ENCODE peak calls at places on chromosomes 7 and 10, in four cellular contexts. Q is EH, I is psoas muscle, W is lower lobe of right lung. A is an unnamed sample.

GRCh38 chr7:86818903-86819302 is 175.2 kb downstream of the GRM3 start:
- DNase-seq in Q (no peak), I (no peak), W (no peak), A (no peak)

GRCh38 chr10:70967591-70968588 is 79.5 kb upstream of the PCBD1 start:
- DNase-seq in Q (peak), I (no peak), W (no peak), A (peak)

GRCh38 chr10:22620140-22620857 is 94.1 kb downstream of the PIP4K2A start:
- DNase-seq in Q (peak), I (peak), W (peak), A (peak)

GRCh38 chr7:518630-519428 is 817 bp downstream of the PDGFA start:
- DNase-seq in Q (peak), I (peak), W (peak), A (peak)

GRCh38 chr10:113665806-113666354 is 2.0 kb upstream of the NRAP start:
- DNase-seq in Q (peak), I (peak), W (no peak), A (peak)

GRCh38 chr7:1106783-1107421 is 19.0 kb downstream of the GPER1 start:
- DNase-seq in Q (no peak), I (no peak), W (peak), A (no peak)

GRCh38 chr7:14332155-14332554 is 342.7 kb upstream of the ETV1 start:
- DNase-seq in Q (no peak), I (no peak), W (no peak), A (peak)

GRCh38 chr10:69318997-69319727 is 40.9 kb downstream of the HK1 start:
- DNase-seq in Q (peak), I (peak), W (peak), A (peak)

GRCh38 chr10:75651452-75651851 is 220.0 kb downstream of the LRMDA start:
- DNase-seq in Q (peak), I (no peak), W (no peak), A (peak)

GRCh38 chr7:128022631-128023532 is 8.4 kb downstream of the LRRC4 start:
- DNase-seq in Q (peak), I (no peak), W (no peak), A (peak)

GRCh38 chr10:30284860-30285594 is 64.1 kb downstream of the MTPAP start:
- DNase-seq in Q (peak), I (no peak), W (no peak), A (peak)

GRCh38 chr10:100008142-100008522 is 1.6 kb downstream of the DNMBP start:
- DNase-seq in Q (peak), I (no peak), W (no peak), A (no peak)

GRCh38 chr7:101553018-101553770 is 75.9 kb downstream of the MYL10 start:
- DNase-seq in Q (no peak), I (no peak), W (no peak), A (no peak)

GRCh38 chr7:157493017-157493416 is 156.2 kb downstream of the DNAJB6 start:
- DNase-seq in Q (no peak), I (no peak), W (no peak), A (no peak)

GRCh38 chr10:98431016-98431415 is 15.7 kb downstream of the HPS1 start:
- DNase-seq in Q (no peak), I (no peak), W (no peak), A (no peak)

GRCh38 chr7:123367508-123368122 is 166.8 kb downstream of the IQUB start:
- DNase-seq in Q (no peak), I (no peak), W (no peak), A (peak)

GRCh38 chr10:63466168-63466935 is 575 bp upstream of the JMJD1C start:
- DNase-seq in Q (peak), I (no peak), W (peak), A (peak)

GRCh38 chr7:137976700-137977099 is 25.2 kb downstream of the CREB3L2 start:
- DNase-seq in Q (no peak), I (no peak), W (no peak), A (no peak)

GRCh38 chr7:138097064-138097741 is 20.9 kb downstream of the AKR1D1 start:
- DNase-seq in Q (peak), I (no peak), W (no peak), A (peak)

GRCh38 chr7:4386190-4386589 is 295.9 kb upstream of the FOXK1 start:
- DNase-seq in Q (no peak), I (no peak), W (no peak), A (no peak)

GRCh38 chr7:12581897-12582296 is 11.4 kb downstream of the SCIN start:
- DNase-seq in Q (peak), I (no peak), W (no peak), A (no peak)

GRCh38 chr7:26365077-26365896 is 73.6 kb downstream of the SNX10 start:
- DNase-seq in Q (peak), I (no peak), W (peak), A (peak)

GRCh38 chr7:36208997-36209813 is 56.2 kb downstream of the EEPD1 start:
- DNase-seq in Q (no peak), I (no peak), W (no peak), A (peak)

GRCh38 chr7:99102809-99103690 is 40.9 kb downstream of the SMURF1 start:
- DNase-seq in Q (peak), I (no peak), W (no peak), A (peak)

GRCh38 chr7:134669845-134670373 is 23.3 kb downstream of the BPGM start:
- DNase-seq in Q (peak), I (peak), W (peak), A (peak)

GRCh38 chr10:12980080-12980656 is 21.3 kb downstream of the CCDC3 start:
- DNase-seq in Q (no peak), I (no peak), W (no peak), A (no peak)

A was measured in RPMI7951.